ENCODE peak calls at places on chromosomes 2 and 18, in seven cellular contexts. X is HCT116, T is K562, M is SK-N-SH, A is H1, Q is HepG2, Y is GM12878. C is an unnamed sample.

GRCh38 chr2:134919360-134920210 is 963 bp downstream of the CCNT2 start:
- DNase-seq in Q (no peak), A (no peak), T (no peak), M (peak; percentile 32), Y (no peak), X (no peak), C (peak; percentile 26)

GRCh38 chr18:31424383-31424988 is 23.1 kb upstream of the DSG3 start:
- DNase-seq in A (no peak), M (peak; percentile 16), T (peak; percentile 69), Q (peak; percentile 10), X (peak; percentile 64), Y (no peak), C (no peak)

GRCh38 chr2:118853647-118854367 is 6.4 kb upstream of the EN1 start:
- DNase-seq in M (peak; percentile 31), A (no peak), Y (no peak), Q (no peak), T (no peak), X (no peak), C (no peak)

GRCh38 chr2:43576983-43577892 is 18.6 kb downstream of the THADA start:
- DNase-seq in Y (no peak), M (peak; percentile 49), T (peak; percentile 59), Q (peak; percentile 63), X (no peak), A (no peak), C (no peak)

GRCh38 chr2:38533180-38533579 is 69.5 kb downstream of the HNRNPLL start:
- DNase-seq in A (no peak), X (no peak), T (no peak), Q (no peak), Y (peak; percentile 83), M (no peak), C (no peak)

GRCh38 chr2:73290049-73290839 is 3.1 kb downstream of the EGR4 start:
- DNase-seq in Q (peak; percentile 61), M (peak; percentile 61), A (no peak), X (no peak), Y (no peak), T (peak; percentile 57), C (peak; percentile 56)

GRCh38 chr18:36628435-36629094 is 200.2 kb downstream of the TPGS2 start:
- DNase-seq in T (no peak), A (no peak), X (no peak), Y (no peak), M (no peak), Q (peak; percentile 5), C (no peak)

GRCh38 chr2:82526267-82526666 is 1932.8 kb downstream of the SUCLG1 start:
- DNase-seq in A (no peak), M (no peak), T (no peak), Q (no peak), Y (no peak), X (no peak), C (no peak)

GRCh38 chr2:74146929-74147728 is 583 bp downstream of the BOLA3 start:
- DNase-seq in Y (no peak), X (no peak), T (peak; percentile 55), M (no peak), Q (peak; percentile 51), A (no peak), C (no peak)

DNA sequence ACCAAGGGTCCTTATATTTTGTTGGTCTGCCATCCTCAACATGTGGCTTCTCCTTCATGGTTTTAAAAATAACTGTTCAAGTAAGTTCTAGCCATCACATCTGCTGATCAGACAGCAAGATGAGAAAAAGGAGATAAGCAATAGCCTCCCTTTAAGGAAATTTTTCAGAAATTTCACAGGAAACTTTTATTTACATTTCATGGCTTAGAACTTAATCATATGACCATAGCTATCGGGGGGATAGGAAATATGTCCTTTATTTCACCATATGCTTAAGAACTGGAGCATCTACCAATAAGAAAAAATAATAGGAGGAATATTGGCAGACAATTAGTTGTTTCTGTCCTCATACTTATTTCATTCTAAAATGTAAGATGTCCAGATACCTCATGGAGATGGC is 16.2 kb downstream of the ATF2 start:
- DNase-seq in T (no peak), Q (no peak), Y (no peak), X (no peak), M (no peak), A (no peak), C (no peak)
- TF ChIP-seq JUND in T (no peak), Q (no peak), Y (no peak), X (no peak), M (no peak), A (no peak), C (no peak)

GRCh38 chr18:55233850-55234249 is 274.6 kb upstream of the CCDC68 start:
- DNase-seq in M (no peak), X (no peak), A (no peak), T (no peak), Y (no peak), Q (no peak), C (no peak)

GRCh38 chr18:55234366-55235093 is 275.3 kb upstream of the CCDC68 start:
- DNase-seq in Q (peak; percentile 47), M (peak; percentile 52), Y (peak; percentile 53), T (peak; percentile 79), A (peak; percentile 63), X (peak; percentile 48), C (peak; percentile 87)

GRCh38 chr18:55237665-55238064 is 278.4 kb upstream of the CCDC68 start:
- DNase-seq in M (no peak), T (no peak), X (no peak), Q (no peak), Y (no peak), A (no peak), C (no peak)

GRCh38 chr18:55235094-55235461 is 275.8 kb upstream of the CCDC68 start:
- DNase-seq in Q (no peak), X (no peak), T (no peak), M (no peak), A (no peak), Y (no peak), C (no peak)

GRCh38 chr18:55236150-55236931 is 277.1 kb upstream of the CCDC68 start:
- DNase-seq in T (no peak), Y (no peak), Q (no peak), M (no peak), A (no peak), X (no peak), C (no peak)
- TF ChIP-seq JUND in T (no peak), Y (no peak), Q (no peak), M (no peak), A (no peak), X (no peak), C (no peak)

DNA sequence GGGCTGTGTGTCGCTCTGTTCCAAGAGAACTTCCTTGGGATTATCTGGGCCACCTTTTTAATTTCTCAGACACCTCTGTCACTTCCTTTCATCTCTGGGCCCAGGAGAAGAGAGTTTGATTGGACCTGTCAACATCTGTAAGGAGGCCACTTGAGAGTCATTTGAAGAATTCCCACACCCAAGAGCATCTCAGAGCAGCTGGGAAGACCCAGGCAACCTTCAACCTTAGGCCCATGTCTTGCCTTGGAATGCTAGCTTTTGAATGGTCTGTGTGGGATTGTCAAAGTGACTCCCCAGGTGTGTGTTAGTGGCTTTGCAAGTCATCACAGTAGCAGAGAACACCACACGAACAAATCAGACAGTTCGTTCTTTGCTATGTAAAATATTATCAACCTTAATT is 280.3 kb downstream of the CYRIA start:
- DNase-seq in Q (no peak), T (no peak), A (no peak), Y (no peak), X (no peak), M (no peak), C (no peak)
- TF ChIP-seq JUND in Q (no peak), T (no peak), A (no peak), Y (no peak), X (no peak), M (no peak), C (no peak)

GRCh38 chr18:78825168-78825567 is 154.4 kb upstream of the SALL3 start:
- DNase-seq in Y (no peak), M (no peak), X (no peak), Q (no peak), A (no peak), T (no peak), C (no peak)

GRCh38 chr18:78828131-78828530 is 151.5 kb upstream of the SALL3 start:
- DNase-seq in Q (no peak), M (no peak), T (no peak), A (no peak), X (no peak), Y (no peak), C (no peak)

GRCh38 chr18:78830161-78830560 is 149.5 kb upstream of the SALL3 start:
- DNase-seq in T (no peak), X (no peak), Y (no peak), M (no peak), A (no peak), Q (no peak), C (no peak)

GRCh38 chr18:78826631-78827030 is 153.0 kb upstream of the SALL3 start:
- DNase-seq in Q (no peak), X (no peak), T (no peak), Y (no peak), M (no peak), A (no peak), C (no peak)

GRCh38 chr18:78827141-78827540 is 152.5 kb upstream of the SALL3 start:
- DNase-seq in M (no peak), T (no peak), Q (no peak), X (no peak), Y (no peak), A (no peak), C (no peak)
- TF ChIP-seq JUND in M (no peak), T (no peak), Q (no peak), X (no peak), Y (no peak), A (no peak), C (no peak)

DNA sequence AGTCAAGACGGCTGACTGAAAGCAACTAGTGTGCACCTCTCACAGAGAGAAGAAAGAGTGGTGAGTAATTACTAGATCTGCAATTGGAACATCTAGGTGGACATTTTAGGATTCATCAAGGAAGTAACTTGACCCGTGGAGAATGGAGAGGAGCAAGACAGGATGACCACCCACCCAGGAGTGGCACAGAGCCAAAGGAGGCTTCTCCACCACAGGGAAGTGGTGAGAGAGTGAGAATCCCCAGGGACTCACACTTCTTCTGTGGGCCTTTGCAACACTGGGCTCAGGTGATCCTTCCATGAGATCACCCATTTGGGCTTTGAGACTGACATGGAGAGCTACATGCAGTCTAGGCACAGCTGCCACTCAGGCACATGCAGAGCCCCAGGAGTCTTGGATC is 132.8 kb upstream of the GALNT5 start:
- DNase-seq in Q (no peak), M (no peak), T (no peak), A (no peak), X (no peak), Y (no peak), C (no peak)
- TF ChIP-seq JUND in Q (no peak), M (no peak), T (no peak), A (no peak), X (no peak), Y (no peak), C (no peak)

C was measured in T47D.